ENCODE peak calls at places on chromosomes 12 and 14, in ten cellular contexts. V is pancreas; U is caudate nucleus; W is amygdala; H is lower lobe of right lung; I is fibroblast of mammary gland; R is stomach; D is kidney tubule cell; K is glomerular endothelial cell; A is stimulated activated CD4-positive, alpha-beta T cell treated with anti-CD3 and anti-CD28 coated beads, Interleukin-15, amount 100 ng/mL, for 24 hours. M is an unnamed sample.

GRCh38 chr12:15220961-15221885 is at the start of gene RERG:
- DNase-seq in H (peak; percentile 80), U (peak; percentile 71), K (no peak), I (peak; percentile 69), W (peak; percentile 23), A (peak; percentile 82), D (peak; percentile 78), R (peak; percentile 84), V (peak; percentile 84), M (peak; percentile 79)

GRCh38 chr14:21098892-21099595 is 589 bp upstream of the ZNF219 start:
- DNase-seq in H (no peak), U (no peak), R (no peak), A (no peak), I (no peak), W (no peak), K (no peak), V (no peak), D (no peak), M (no peak)

GRCh38 chr14:83548061-83548839 is 1981.7 kb upstream of the FLRT2 start:
- DNase-seq in U (no peak), I (peak; percentile 8), H (no peak), V (no peak), K (no peak), R (no peak), D (no peak), W (no peak), A (no peak), M (no peak)

GRCh38 chr12:7935773-7936581 is at the start of gene SLC2A3:
- DNase-seq in D (peak; percentile 58), K (no peak), H (no peak), I (peak; percentile 93), V (peak; percentile 21), W (no peak), A (peak; percentile 82), U (no peak), R (peak; percentile 32), M (peak; percentile 91)

GRCh38 chr14:30966415-30967363 is 58.8 kb upstream of the AP4S1 start:
- DNase-seq in W (no peak), A (no peak), H (no peak), K (no peak), V (no peak), D (peak; percentile 48), U (no peak), I (no peak), R (no peak), M (no peak)

GRCh38 chr14:74804219-74804825 is 41.2 kb downstream of the YLPM1 start:
- DNase-seq in I (peak; percentile 74), V (peak; percentile 22), H (no peak), K (no peak), A (no peak), W (no peak), D (peak; percentile 62), R (no peak), U (no peak), M (peak; percentile 38)

GRCh38 chr12:129185855-129186254 is 332.6 kb downstream of the GLT1D1 start:
- DNase-seq in W (no peak), H (no peak), R (no peak), A (no peak), V (no peak), I (no peak), D (no peak), K (no peak), U (no peak), M (no peak)

GRCh38 chr14:85421166-85421877 is 108.6 kb upstream of the FLRT2 start:
- DNase-seq in I (peak; percentile 83), V (no peak), A (no peak), D (peak; percentile 82), U (no peak), W (no peak), H (no peak), K (no peak), R (no peak), M (no peak)

GRCh38 chr14:22715186-22715812 is 51.2 kb upstream of the OXA1L start:
- DNase-seq in A (no peak), H (no peak), D (no peak), U (no peak), K (no peak), W (no peak), I (no peak), V (no peak), R (no peak), M (peak; percentile 16)

GRCh38 chr14:23181453-23181852 is 2.0 kb downstream of the SLC7A8 start:
- DNase-seq in K (no peak), D (no peak), I (no peak), H (no peak), U (no peak), W (no peak), V (no peak), R (no peak), A (no peak), M (no peak)

GRCh38 chr14:72629534-72629933 is 264.4 kb downstream of the DPF3 start:
- DNase-seq in I (no peak), R (no peak), D (no peak), W (no peak), U (no peak), H (no peak), V (no peak), K (no peak), A (no peak), M (no peak)

GRCh38 chr12:49537231-49537708 is 1.6 kb upstream of the KCNH3 start:
- DNase-seq in A (no peak), D (no peak), U (no peak), K (no peak), H (no peak), V (no peak), I (no peak), W (no peak), R (peak; percentile 22), M (no peak)

GRCh38 chr12:131832393-131833231 is 4.4 kb downstream of the MMP17 start:
- DNase-seq in I (peak; percentile 72), R (no peak), H (peak; percentile 51), A (no peak), W (no peak), U (no peak), D (no peak), V (no peak), K (no peak), M (no peak)

GRCh38 chr12:19191563-19191962 is 62.0 kb downstream of the PLEKHA5 start:
- DNase-seq in R (no peak), A (no peak), W (no peak), K (no peak), H (no peak), I (no peak), V (no peak), U (no peak), D (peak; percentile 92), M (no peak)

GRCh38 chr12:13242926-13243325 is 46.4 kb downstream of the EMP1 start:
- DNase-seq in V (no peak), R (no peak), I (no peak), D (peak; percentile 17), K (no peak), H (no peak), A (no peak), W (no peak), U (no peak), M (no peak)

GRCh38 chr12:116528067-116528466 is 31.1 kb upstream of the MAP1LC3B2 start:
- DNase-seq in H (no peak), V (no peak), U (no peak), D (peak; percentile 92), A (no peak), W (no peak), R (no peak), I (peak; percentile 89), K (peak; percentile 52), M (no peak)

GRCh38 chr12:58288191-58288590 is 346.8 kb downstream of the ATP23 start:
- DNase-seq in A (no peak), H (no peak), D (no peak), V (no peak), K (no peak), W (no peak), U (no peak), I (peak; percentile 96), R (no peak), M (no peak)

GRCh38 chr14:99756796-99757195 is 36.4 kb upstream of the EML1 start:
- DNase-seq in H (peak; percentile 33), D (no peak), W (no peak), V (no peak), R (no peak), A (no peak), U (no peak), I (peak; percentile 37), K (no peak), M (no peak)

GRCh38 chr14:104169765-104170113 is 31.4 kb downstream of the KIF26A start:
- DNase-seq in I (no peak), D (no peak), U (no peak), A (no peak), W (no peak), V (no peak), H (no peak), R (no peak), K (no peak), M (no peak)

GRCh38 chr14:69819607-69820006 is 22.6 kb upstream of the SLC10A1 start:
- DNase-seq in V (no peak), W (no peak), A (no peak), R (no peak), U (no peak), I (no peak), D (peak; percentile 28), K (no peak), H (no peak), M (no peak)

GRCh38 chr12:67354966-67355365 is 85.8 kb downstream of the CAND1 start:
- DNase-seq in U (no peak), H (no peak), I (peak; percentile 17), R (no peak), W (no peak), V (no peak), K (no peak), D (peak; percentile 20), A (no peak), M (no peak)

GRCh38 chr14:103775506-103775905 is 59.9 kb downstream of the ZFYVE21 start:
- DNase-seq in W (no peak), U (no peak), K (no peak), D (no peak), H (no peak), V (no peak), R (no peak), I (no peak), A (no peak), M (no peak)

GRCh38 chr12:80044694-80045046 is 54.7 kb upstream of the OTOGL start:
- DNase-seq in A (no peak), W (no peak), H (no peak), K (no peak), D (peak; percentile 90), U (no peak), V (no peak), I (peak; percentile 94), R (no peak), M (no peak)

GRCh38 chr14:58765375-58765774 is 127.6 kb downstream of the DACT1 start:
- DNase-seq in I (no peak), D (no peak), U (no peak), A (no peak), W (no peak), R (no peak), K (no peak), H (no peak), V (no peak), M (no peak)

GRCh38 chr12:3307419-3307818 is 183.6 kb upstream of the PRMT8 start:
- DNase-seq in K (no peak), V (no peak), D (no peak), U (no peak), H (no peak), W (no peak), A (no peak), R (no peak), I (no peak), M (no peak)

GRCh38 chr12:116339062-116339461 is 61.6 kb upstream of the MED13L start:
- DNase-seq in A (no peak), U (no peak), I (no peak), K (no peak), R (no peak), W (no peak), V (no peak), D (no peak), H (peak; percentile 55), M (no peak)

GRCh38 chr12:33439587-33440011 is at the start of gene SYT10:
- DNase-seq in I (no peak), U (peak; percentile 11), K (no peak), W (no peak), H (no peak), D (peak; percentile 32), R (no peak), A (peak; percentile 6), V (no peak), M (no peak)

GRCh38 chr12:9253464-9253863 is 45.3 kb upstream of the PZP start:
- DNase-seq in A (no peak), D (no peak), V (no peak), U (no peak), R (no peak), K (no peak), H (no peak), I (no peak), W (no peak), M (no peak)

M was measured in activated CD4-positive, alpha-beta memory T cell treated with anti-CD3 and anti-CD28 coated beads for 36 hours.